ENCODE peak calls at places on chromosomes 11 and 22, in eight cellular contexts. A is neural progenitor cell; O is NB4; V is activated CD4-positive, alpha-beta T cell treated with anti-CD3 and anti-CD28 coated beads for 24 hours; L is fibroblast of mammary gland; P is body of pancreas; F is nephron progenitor cell; X is ELF-1. C is an unnamed sample.

GRCh38 chr11:65423516-65424199 is 1.1 kb downstream of the NEAT1 start:
- DNase-seq in A (no peak), O (peak; percentile 46), V (no peak), L (peak; percentile 28), P (peak; percentile 45), F (no peak), X (peak; percentile 29), C (no peak)

GRCh38 chr11:1573847-1574255 is 1.8 kb upstream of the DUSP8 start:
- DNase-seq in A (no peak), O (no peak), V (no peak), L (no peak), P (peak; percentile 95), F (no peak), X (peak; percentile 61), C (no peak)

GRCh38 chr22:47203554-47203991 is 441.1 kb downstream of the TBC1D22A start:
- DNase-seq in A (no peak), O (no peak), V (no peak), L (no peak), P (no peak), F (no peak), X (no peak), C (no peak)

GRCh38 chr11:104968856-104969776 is 742 bp upstream of the CASP4 start:
- DNase-seq in A (peak; percentile 43), O (peak; percentile 2), V (no peak), L (peak; percentile 45), P (peak; percentile 58), F (peak; percentile 3), X (peak; percentile 14), C (no peak)

GRCh38 chr11:69674267-69674885 is 777 bp downstream of the LTO1 start:
- DNase-seq in A (peak; percentile 41), O (peak; percentile 56), V (no peak), L (peak; percentile 92), P (peak; percentile 39), F (no peak), X (no peak), C (no peak)

GRCh38 chr11:15278129-15278528 is 163.4 kb downstream of the INSC start:
- DNase-seq in A (no peak), O (no peak), V (no peak), L (peak; percentile 20), P (no peak), F (no peak), X (no peak), C (no peak)

GRCh38 chr11:64722141-64723050 is 601 bp downstream of the NRXN2 start:
- DNase-seq in A (no peak), O (peak; percentile 32), V (no peak), L (no peak), P (no peak), F (no peak), X (no peak), C (no peak)

GRCh38 chr11:43905788-43906187 is 25.2 kb downstream of the ALKBH3 start:
- DNase-seq in A (no peak), O (no peak), V (no peak), L (peak; percentile 44), P (no peak), F (no peak), X (no peak), C (no peak)

GRCh38 chr11:93537767-93538261 is 5.4 kb downstream of the SMCO4 start:
- DNase-seq in A (no peak), O (peak; percentile 77), V (no peak), L (peak; percentile 35), P (peak; percentile 39), F (no peak), X (no peak), C (no peak)

GRCh38 chr22:41762980-41763779 is 37.3 kb upstream of the CCDC134 start:
- DNase-seq in A (peak; percentile 91), O (peak; percentile 72), V (no peak), L (no peak), P (peak; percentile 15), F (peak; percentile 67), X (peak; percentile 84), C (no peak)

GRCh38 chr22:36220457-36220921 is 18.8 kb downstream of the APOL2 start:
- DNase-seq in A (peak; percentile 31), O (no peak), V (no peak), L (peak; percentile 48), P (no peak), F (no peak), X (peak; percentile 27), C (no peak)

GRCh38 chr22:17095538-17095937 is 10.7 kb downstream of the IL17RA start:
- DNase-seq in A (peak; percentile 45), O (peak; percentile 39), V (no peak), L (no peak), P (no peak), F (peak; percentile 32), X (no peak), C (no peak)

GRCh38 chr22:21816787-21817496 is 50.5 kb downstream of the MAPK1 start:
- DNase-seq in A (no peak), O (peak; percentile 94), V (peak; percentile 15), L (peak; percentile 94), P (peak; percentile 35), F (no peak), X (no peak), C (no peak)

GRCh38 chr11:70153133-70153727 is 49.9 kb upstream of the FADD start:
- DNase-seq in A (no peak), O (peak; percentile 36), V (no peak), L (no peak), P (no peak), F (no peak), X (no peak), C (no peak)

GRCh38 chr11:118715245-118715807 is 35.9 kb upstream of the TREH start:
- DNase-seq in A (no peak), O (no peak), V (no peak), L (peak; percentile 13), P (peak; percentile 13), F (no peak), X (peak; percentile 72), C (no peak)

GRCh38 chr11:13970986-13971385 is 8.5 kb downstream of the SPON1 start:
- DNase-seq in A (peak; percentile 46), O (no peak), V (no peak), L (peak; percentile 30), P (peak; percentile 29), F (no peak), X (peak; percentile 33), C (peak; percentile 22)

GRCh38 chr11:102279641-102280170 is 37.6 kb upstream of the BIRC3 start:
- DNase-seq in A (no peak), O (no peak), V (no peak), L (peak; percentile 68), P (peak; percentile 34), F (no peak), X (no peak), C (no peak)

GRCh38 chr11:10305964-10306918 is 1.4 kb downstream of the ADM start:
- DNase-seq in A (peak; percentile 70), O (peak; percentile 65), V (no peak), L (no peak), P (peak; percentile 34), F (peak; percentile 58), X (peak; percentile 68), C (peak; percentile 28)

GRCh38 chr11:34997872-34998548 is 81.6 kb downstream of the PDHX start:
- DNase-seq in A (no peak), O (peak; percentile 43), V (no peak), L (peak; percentile 59), P (no peak), F (no peak), X (no peak), C (no peak)

GRCh38 chr22:49488943-49489342 is 338.7 kb downstream of the BRD1 start:
- DNase-seq in A (no peak), O (peak; percentile 74), V (no peak), L (no peak), P (no peak), F (no peak), X (peak; percentile 26), C (no peak)

GRCh38 chr11:120302001-120302805 is 22.9 kb upstream of the TLCD5 start:
- DNase-seq in A (no peak), O (no peak), V (no peak), L (no peak), P (peak; percentile 80), F (no peak), X (peak; percentile 81), C (no peak)

GRCh38 chr11:85946221-85946620 is 91.0 kb downstream of the CCDC83 start:
- DNase-seq in A (no peak), O (no peak), V (no peak), L (no peak), P (no peak), F (no peak), X (no peak), C (no peak)

GRCh38 chr22:23060612-23061400 is 9.5 kb upstream of the GNAZ start:
- DNase-seq in A (no peak), O (no peak), V (no peak), L (no peak), P (no peak), F (no peak), X (no peak), C (no peak)

GRCh38 chr11:504053-504993 is 2.7 kb downstream of the RNH1 start:
- DNase-seq in A (no peak), O (peak; percentile 93), V (no peak), L (peak; percentile 74), P (no peak), F (no peak), X (peak; percentile 54), C (no peak)

GRCh38 chr11:9613830-9614762 is 40.6 kb downstream of the WEE1 start:
- DNase-seq in A (peak; percentile 89), O (peak; percentile 91), V (peak; percentile 86), L (peak; percentile 64), P (peak; percentile 92), F (peak; percentile 87), X (peak; percentile 87), C (peak; percentile 73)

GRCh38 chr11:118838905-118839553 is 44.7 kb upstream of the CXCR5 start:
- DNase-seq in A (no peak), O (peak; percentile 55), V (no peak), L (no peak), P (no peak), F (no peak), X (no peak), C (no peak)

GRCh38 chr11:43327987-43328386 is 16.2 kb downstream of the API5 start:
- DNase-seq in A (no peak), O (no peak), V (no peak), L (peak; percentile 97), P (peak; percentile 7), F (no peak), X (no peak), C (no peak)

C was measured in substantia nigra.